ENCODE peak calls at places on chromosomes 5 and 9, in four cellular contexts. O, K, F and X are unnamed samples.
A peak's percentile ranks its signal among the peaks of the same experiment; 100 is the strongest.

GRCh38 chr5:157518963-157519362 is 56.6 kb downstream of the ADAM19 start:
- ATAC-seq in O (peak; percentile 76), F (no peak), K (no peak), X (no peak)

GRCh38 chr9:87549774-87550173 is 52.1 kb downstream of the DAPK1 start:
- ATAC-seq in O (no peak), F (no peak), K (no peak), X (no peak)

GRCh38 chr5:1110260-1110929 is 1.5 kb downstream of the SLC12A7 start:
- ATAC-seq in O (peak; percentile 8), F (no peak), K (no peak), X (no peak)

GRCh38 chr5:5371943-5372342 is 50.5 kb upstream of the ICE1 start:
- ATAC-seq in F (no peak), K (no peak), O (no peak), X (no peak)

GRCh38 chr9:112866662-112867274 is 23.9 kb downstream of the SLC46A2 start:
- ATAC-seq in K (peak; percentile 15), F (no peak), O (no peak), X (no peak)

GRCh38 chr9:120563044-120563443 is 16.9 kb downstream of the CDK5RAP2 start:
- ATAC-seq in F (peak; percentile 47), O (no peak), K (peak; percentile 66), X (no peak)

GRCh38 chr9:2174911-2175310 is 159.8 kb downstream of the SMARCA2 start:
- ATAC-seq in O (no peak), K (no peak), F (no peak), X (no peak)

GRCh38 chr9:106868565-106868964 is 5.6 kb downstream of the ZNF462 start:
- ATAC-seq in K (no peak), O (peak; percentile 0), F (peak; percentile 38), X (peak; percentile 39)

GRCh38 chr9:83119873-83120272 is 56.9 kb upstream of the RASEF start:
- ATAC-seq in O (no peak), F (no peak), K (no peak), X (no peak)

GRCh38 chr5:118371973-118372650 is 616.2 kb downstream of the DTWD2 start:
- ATAC-seq in O (no peak), K (no peak), F (no peak), X (no peak)

GRCh38 chr5:118060833-118061232 is 927.5 kb downstream of the DTWD2 start:
- ATAC-seq in F (no peak), O (no peak), K (no peak), X (no peak)

GRCh38 chr5:154498597-154499393 is 20.8 kb upstream of the HAND1 start:
- ATAC-seq in F (no peak), O (no peak), K (peak; percentile 53), X (no peak)

GRCh38 chr9:124532897-124533296 is 25.7 kb upstream of the NR5A1 start:
- ATAC-seq in F (no peak), K (no peak), O (no peak), X (no peak)

GRCh38 chr9:72203205-72203803 is 54.1 kb downstream of the GDA start:
- ATAC-seq in K (peak; percentile 88), F (no peak), O (peak; percentile 76), X (no peak)

GRCh38 chr9:14956162-14956561 is 45.9 kb upstream of the FREM1 start:
- ATAC-seq in K (no peak), O (no peak), F (no peak), X (no peak)

GRCh38 chr5:92328584-92329259 is 945.6 kb upstream of the ARRDC3 start:
- ATAC-seq in O (no peak), K (no peak), F (no peak), X (no peak)

GRCh38 chr9:76045217-76045616 is 154.7 kb downstream of the PCSK5 start:
- ATAC-seq in F (no peak), K (no peak), O (no peak), X (no peak)

GRCh38 chr5:12675956-12676355 is 771.7 kb upstream of the CTNND2 start:
- ATAC-seq in K (no peak), F (no peak), O (no peak), X (no peak)

GRCh38 chr5:38259062-38259857 is 901 bp downstream of the EGFLAM start:
- ATAC-seq in K (peak; percentile 31), F (no peak), O (no peak), X (no peak)

GRCh38 chr9:86902606-86903460 is 44.5 kb downstream of the GAS1 start:
- ATAC-seq in O (no peak), F (no peak), K (no peak), X (no peak)

GRCh38 chr9:113785334-113785733 is 90.8 kb upstream of the ZNF618 start:
- ATAC-seq in K (no peak), F (no peak), O (no peak), X (no peak)

GRCh38 chr5:172870807-172871431 is 36.9 kb downstream of the ERGIC1 start:
- ATAC-seq in O (no peak), F (no peak), K (no peak), X (no peak)

GRCh38 chr5:60538955-60539866 is 160.8 kb downstream of the DEPDC1B start:
- ATAC-seq in F (peak; percentile 64), O (no peak), K (no peak), X (no peak)

GRCh38 chr5:55927861-55928655 is 66.7 kb downstream of the IL6ST start:
- ATAC-seq in K (peak; percentile 13), F (no peak), O (no peak), X (no peak)

GRCh38 chr5:109619024-109619460 is 70.7 kb upstream of the MAN2A1 start:
- ATAC-seq in O (no peak), F (no peak), K (no peak), X (no peak)

GRCh38 chr5:88661870-88662207 is 221.1 kb downstream of the MEF2C start:
- ATAC-seq in K (no peak), F (no peak), O (no peak), X (no peak)

GRCh38 chr5:68274847-68275700 is 59.5 kb downstream of the PIK3R1 start:
- ATAC-seq in K (no peak), O (peak; percentile 79), F (no peak), X (no peak)

GRCh38 chr5:42015681-42016080 is 90.6 kb downstream of the FBXO4 start:
- ATAC-seq in O (no peak), K (no peak), F (no peak), X (no peak)

GRCh38 chr5:127754259-127754658 is 51.1 kb downstream of the CCDC192 start:
- ATAC-seq in O (no peak), F (no peak), K (no peak), X (peak; percentile 31)

GRCh38 chr5:61866930-61867329 is 439.1 kb upstream of the KIF2A start:
- ATAC-seq in F (peak; percentile 84), O (peak; percentile 93), K (peak; percentile 56), X (no peak)

GRCh38 chr5:144368556-144368955 is 197.9 kb downstream of the KCTD16 start:
- ATAC-seq in K (no peak), F (no peak), O (no peak), X (no peak)

GRCh38 chr5:172624996-172625939 is 15.8 kb upstream of the NEURL1B start:
- ATAC-seq in K (no peak), O (no peak), F (no peak), X (no peak)

GRCh38 chr5:104815212-104815611 is 1252.6 kb upstream of the NUDT12 start:
- ATAC-seq in K (no peak), O (no peak), F (no peak), X (no peak)

GRCh38 chr9:125525846-125526619 is 181.0 kb downstream of the MAPKAP1 start:
- ATAC-seq in F (no peak), O (no peak), K (no peak), X (no peak)

DNA sequence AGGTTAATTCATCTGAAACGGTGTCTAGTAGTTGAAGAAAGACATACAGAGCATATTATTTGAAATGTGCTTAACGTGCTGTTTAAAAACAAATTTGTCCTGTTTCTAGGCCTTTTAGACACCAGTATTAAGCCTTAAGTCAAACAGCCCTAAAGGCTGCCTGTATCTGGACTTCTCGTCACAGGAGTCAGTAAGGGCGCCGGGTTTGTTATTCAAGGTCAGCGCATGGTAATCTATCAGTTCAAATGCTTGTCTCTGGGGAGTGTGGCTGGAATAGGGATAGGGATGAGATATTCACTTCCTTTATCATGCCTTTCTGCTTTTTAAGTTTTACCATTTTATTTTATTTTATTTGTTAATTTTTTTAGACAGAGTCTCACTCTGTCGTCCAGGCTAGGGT is 9.4 kb upstream of the CNOT6 start:
- ATAC-seq in O (no peak), K (no peak), F (peak; percentile 14), X (no peak)
- TF ChIP-seq EP300 in O (no peak), K (no peak), F (no peak), X (no peak)

DNA sequence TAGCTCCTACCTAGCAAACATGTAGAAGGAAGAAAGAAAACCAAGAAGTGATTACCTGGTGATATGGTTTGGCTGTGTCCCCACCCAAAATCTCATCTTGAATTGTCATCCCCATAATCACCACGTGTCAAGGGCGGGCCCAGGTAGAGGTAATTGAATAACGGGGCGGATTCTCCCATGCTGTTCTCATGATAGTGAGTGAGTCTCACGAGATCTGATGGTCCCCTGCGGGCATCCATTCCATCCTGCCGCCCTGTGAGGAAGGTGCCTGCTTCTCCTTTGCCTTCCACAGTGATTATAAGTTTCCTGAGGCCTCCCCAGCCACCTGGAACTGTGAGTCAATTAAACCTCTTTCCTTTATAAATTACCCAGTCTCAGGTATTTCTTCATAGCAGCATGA is 27.4 kb upstream of the ANKRD34B start:
- ATAC-seq in F (no peak), O (no peak), K (no peak), X (no peak)
- TF ChIP-seq POLR2AphosphoS5 in F (no peak), O (no peak), K (no peak), X (no peak)

DNA sequence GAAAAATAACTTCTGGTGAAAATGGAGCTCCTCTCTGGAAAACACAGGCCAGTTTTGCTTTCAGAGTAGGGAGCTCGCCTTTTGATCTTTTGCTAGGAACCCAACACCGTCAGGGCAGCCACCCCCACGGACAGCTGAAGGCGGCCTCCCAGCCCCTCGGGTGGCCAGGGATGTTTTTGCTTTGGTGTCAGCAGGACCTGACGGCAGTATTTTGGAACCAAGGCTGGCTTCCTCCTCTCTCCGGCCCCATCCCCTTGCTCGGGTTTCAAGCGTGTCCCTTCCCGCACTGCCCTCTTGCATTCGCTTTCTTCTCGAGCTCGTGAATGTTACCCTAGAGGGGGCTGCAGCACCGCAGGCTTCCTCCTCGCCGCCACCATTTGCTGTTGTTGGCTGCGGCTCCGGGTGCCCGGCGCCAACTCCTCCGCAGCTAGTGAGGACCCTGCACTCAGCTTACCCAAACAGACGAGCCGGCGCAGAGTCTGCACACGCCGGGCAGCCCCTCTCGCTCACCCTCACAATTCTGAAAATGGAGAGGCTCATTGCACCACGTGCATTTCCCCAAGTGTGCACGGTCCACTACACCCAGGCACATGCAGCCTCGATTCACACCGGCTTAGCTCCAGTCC is 35.5 kb upstream of the ADAMTSL1 start:
- ATAC-seq in F (peak; percentile 67), O (no peak), K (no peak), X (peak; percentile 55)
- H3K4me3 ChIP-seq in F (peak overlapping the region; percentile 19), O (no peak overlapping the region), K (no peak overlapping the region), X (peak overlapping the region; percentile 35)

GRCh38 chr9:4662108-4662988 is at the start of gene PLPP6:
- ATAC-seq in K (peak; percentile 98), F (peak; percentile 94), O (peak; percentile 91), X (peak; percentile 96)
- TF ChIP-seq EP300 in K (no peak), F (no peak), O (no peak), X (no peak)

GRCh38 chr9:115944166-115944948 is 209.2 kb upstream of the PAPPA start:
- ATAC-seq in F (peak; percentile 96), O (no peak), K (no peak), X (peak; percentile 97)
- TF ChIP-seq POLR2AphosphoS5 in F (peak; percentile 90), O (no peak), K (no peak), X (peak; percentile 91)

DNA sequence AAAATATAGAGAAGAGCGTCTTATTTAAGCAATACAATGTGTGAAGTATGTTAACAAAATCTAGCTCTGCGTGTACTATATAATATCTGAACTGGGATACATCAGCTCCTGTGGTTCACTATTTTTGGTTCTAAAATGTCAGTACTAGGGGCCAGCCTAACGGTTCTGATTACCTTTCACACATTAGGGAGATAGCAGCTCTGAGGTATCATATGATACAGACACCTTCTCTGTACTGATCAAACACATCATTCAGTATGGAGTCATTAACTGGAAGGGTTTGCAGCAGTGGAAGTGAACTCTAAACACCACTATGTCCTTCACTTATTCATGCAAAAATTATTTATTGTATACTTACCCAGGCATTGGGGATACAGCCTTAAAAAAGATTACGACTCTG is 2.1 kb upstream of the LNPEP start:
- ATAC-seq in O (no peak), K (no peak), F (no peak), X (no peak)
- H3K4me3 ChIP-seq in O (peak overlapping the region; percentile 73), K (peak overlapping the region; percentile 75), F (no peak overlapping the region), X (peak overlapping the region; percentile 83)